ENCODE peak calls at places on chromosomes 7 and 10, in four cellular contexts. One of them, this sample, is unnamed.

GRCh38 chr7:128920913-128921582 is 10.5 kb upstream of the KCP start:
- DNase-seq in lower leg skin: peak; percentile 75
- DNase-seq in cardiac fibroblast: no peak
- DNase-seq in ovary: no peak
- DNase-seq in this sample: no peak

GRCh38 chr10:35637456-35637855 is 4.6 kb downstream of the FZD8 start:
- DNase-seq in cardiac fibroblast: peak; percentile 15
- DNase-seq in ovary: no peak
- DNase-seq in lower leg skin: no peak
- DNase-seq in this sample: no peak

GRCh38 chr7:135661311-135662122 is 797 bp upstream of the STMP1 start:
- DNase-seq in cardiac fibroblast: no peak
- DNase-seq in lower leg skin: no peak
- DNase-seq in ovary: no peak
- DNase-seq in this sample: peak; percentile 80

GRCh38 chr10:4719040-4719439 is 107.0 kb upstream of the AKR1E2 start:
- DNase-seq in cardiac fibroblast: no peak
- DNase-seq in lower leg skin: no peak
- DNase-seq in ovary: no peak
- DNase-seq in this sample: no peak

GRCh38 chr7:29386196-29386765 is 177.4 kb upstream of the PRR15 start:
- DNase-seq in ovary: no peak
- DNase-seq in cardiac fibroblast: no peak
- DNase-seq in lower leg skin: no peak
- DNase-seq in this sample: no peak

GRCh38 chr10:34217524-34217923 is 597.6 kb downstream of the PARD3 start:
- DNase-seq in ovary: no peak
- DNase-seq in cardiac fibroblast: no peak
- DNase-seq in lower leg skin: no peak
- DNase-seq in this sample: no peak

GRCh38 chr7:127792528-127793342 is 140.7 kb downstream of the SND1 start:
- DNase-seq in lower leg skin: no peak
- DNase-seq in cardiac fibroblast: no peak
- DNase-seq in ovary: no peak
- DNase-seq in this sample: peak; percentile 46

GRCh38 chr10:47207894-47208469 is 92.0 kb upstream of the GDF10 start:
- DNase-seq in ovary: no peak
- DNase-seq in lower leg skin: no peak
- DNase-seq in cardiac fibroblast: no peak
- DNase-seq in this sample: no peak

GRCh38 chr10:111656066-111656465 is 527.5 kb downstream of the GPAM start:
- DNase-seq in lower leg skin: no peak
- DNase-seq in cardiac fibroblast: no peak
- DNase-seq in ovary: no peak
- DNase-seq in this sample: no peak

GRCh38 chr7:129784783-129785456 is 167.8 kb downstream of the UBE2H start:
- DNase-seq in lower leg skin: peak; percentile 86
- DNase-seq in ovary: no peak
- DNase-seq in cardiac fibroblast: no peak
- DNase-seq in this sample: no peak

GRCh38 chr10:120012566-120012965 is 120.0 kb downstream of the SEC23IP start:
- DNase-seq in lower leg skin: no peak
- DNase-seq in ovary: no peak
- DNase-seq in cardiac fibroblast: no peak
- DNase-seq in this sample: peak; percentile 9

GRCh38 chr7:1729773-1730172 is 59.7 kb downstream of the ELFN1 start:
- DNase-seq in ovary: no peak
- DNase-seq in lower leg skin: no peak
- DNase-seq in cardiac fibroblast: no peak
- DNase-seq in this sample: no peak

GRCh38 chr7:110835209-110835608 is 255.7 kb upstream of the LRRN3 start:
- DNase-seq in ovary: no peak
- DNase-seq in lower leg skin: no peak
- DNase-seq in cardiac fibroblast: no peak
- DNase-seq in this sample: peak; percentile 36

GRCh38 chr7:118404211-118404610 is 179.7 kb downstream of the ANKRD7 start:
- DNase-seq in ovary: no peak
- DNase-seq in cardiac fibroblast: no peak
- DNase-seq in lower leg skin: no peak
- DNase-seq in this sample: no peak

GRCh38 chr10:73161662-73162061 is 6.1 kb downstream of the ECD start:
- DNase-seq in cardiac fibroblast: no peak
- DNase-seq in ovary: no peak
- DNase-seq in lower leg skin: no peak
- DNase-seq in this sample: no peak

GRCh38 chr7:25759281-25759680 is 392.7 kb upstream of the NFE2L3 start:
- DNase-seq in lower leg skin: no peak
- DNase-seq in ovary: no peak
- DNase-seq in cardiac fibroblast: no peak
- DNase-seq in this sample: no peak

GRCh38 chr7:30727061-30727945 is 24.6 kb upstream of the INMT start:
- DNase-seq in cardiac fibroblast: no peak
- DNase-seq in ovary: no peak
- DNase-seq in lower leg skin: no peak
- DNase-seq in this sample: no peak

GRCh38 chr10:79981673-79982485 is 33.0 kb upstream of the SFTPD start:
- DNase-seq in cardiac fibroblast: peak; percentile 46
- DNase-seq in ovary: no peak
- DNase-seq in lower leg skin: peak; percentile 91
- DNase-seq in this sample: peak; percentile 51

GRCh38 chr7:94130716-94131115 is 126.6 kb upstream of the BET1 start:
- DNase-seq in ovary: no peak
- DNase-seq in lower leg skin: no peak
- DNase-seq in cardiac fibroblast: no peak
- DNase-seq in this sample: no peak

GRCh38 chr10:58651040-58651439 is 138.4 kb downstream of the BICC1 start:
- DNase-seq in lower leg skin: no peak
- DNase-seq in cardiac fibroblast: peak; percentile 85
- DNase-seq in ovary: peak; percentile 22
- DNase-seq in this sample: peak; percentile 66

GRCh38 chr10:13823046-13823711 is 236.4 kb downstream of the PRPF18 start:
- DNase-seq in lower leg skin: no peak
- DNase-seq in ovary: no peak
- DNase-seq in cardiac fibroblast: no peak
- DNase-seq in this sample: no peak

GRCh38 chr7:24812313-24812945 is 55.2 kb upstream of the GSDME start:
- DNase-seq in cardiac fibroblast: peak; percentile 58
- DNase-seq in lower leg skin: no peak
- DNase-seq in ovary: peak; percentile 19
- DNase-seq in this sample: peak; percentile 60

GRCh38 chr10:62016477-62017140 is 115.1 kb downstream of the ARID5B start:
- DNase-seq in lower leg skin: no peak
- DNase-seq in ovary: no peak
- DNase-seq in cardiac fibroblast: no peak
- DNase-seq in this sample: no peak

GRCh38 chr7:117176311-117176710 is 146.5 kb downstream of the WNT2 start:
- DNase-seq in lower leg skin: no peak
- DNase-seq in cardiac fibroblast: no peak
- DNase-seq in ovary: no peak
- DNase-seq in this sample: no peak

GRCh38 chr7:12965767-12966166 is 278.3 kb downstream of the ARL4A start:
- DNase-seq in ovary: no peak
- DNase-seq in cardiac fibroblast: no peak
- DNase-seq in lower leg skin: no peak
- DNase-seq in this sample: peak; percentile 20

GRCh38 chr10:101292194-101293006 is 61.6 kb upstream of the BTRC start:
- DNase-seq in lower leg skin: no peak
- DNase-seq in cardiac fibroblast: no peak
- DNase-seq in ovary: no peak
- DNase-seq in this sample: no peak

GRCh38 chr10:101291254-101292193 is 62.3 kb upstream of the LBX1 start:
- DNase-seq in ovary: peak; percentile 39
- DNase-seq in lower leg skin: no peak
- DNase-seq in cardiac fibroblast: peak; percentile 32
- DNase-seq in this sample: peak; percentile 34

GRCh38 chr10:101293007-101293723 is 60.8 kb upstream of the BTRC start:
- DNase-seq in lower leg skin: no peak
- DNase-seq in cardiac fibroblast: no peak
- DNase-seq in ovary: no peak
- DNase-seq in this sample: no peak

GRCh38 chr10:101295266-101295665 is 58.7 kb upstream of the BTRC start:
- DNase-seq in cardiac fibroblast: no peak
- DNase-seq in ovary: no peak
- DNase-seq in lower leg skin: no peak
- DNase-seq in this sample: no peak

DNA sequence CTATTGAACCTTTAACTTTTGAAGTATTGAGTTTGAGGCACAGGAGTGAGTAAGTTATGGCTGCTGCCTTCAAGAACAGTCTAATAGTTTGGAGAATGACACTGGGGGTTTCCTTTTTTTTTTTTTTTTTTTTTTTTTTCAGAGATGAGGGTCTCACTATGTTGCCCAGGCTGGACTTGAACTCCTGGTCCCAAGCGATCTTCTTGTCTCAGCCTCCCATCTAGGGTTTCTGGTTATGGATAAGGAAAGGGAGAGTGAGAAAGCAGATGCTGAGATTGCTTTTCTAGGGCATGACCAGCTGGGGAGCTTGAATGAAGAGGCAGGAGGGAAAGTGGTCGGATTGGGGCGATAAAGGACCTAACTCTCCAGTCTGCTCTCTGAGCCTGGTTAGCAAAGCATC is 59.9 kb upstream of the BTRC start:
- DNase-seq in ovary: no peak
- DNase-seq in lower leg skin: no peak
- DNase-seq in cardiac fibroblast: no peak
- DNase-seq in this sample: no peak
- TF ChIP-seq CTCF in ovary: no peak
- TF ChIP-seq CTCF in lower leg skin: no peak
- TF ChIP-seq CTCF in cardiac fibroblast: no peak
- TF ChIP-seq CTCF in this sample: no peak

DNA sequence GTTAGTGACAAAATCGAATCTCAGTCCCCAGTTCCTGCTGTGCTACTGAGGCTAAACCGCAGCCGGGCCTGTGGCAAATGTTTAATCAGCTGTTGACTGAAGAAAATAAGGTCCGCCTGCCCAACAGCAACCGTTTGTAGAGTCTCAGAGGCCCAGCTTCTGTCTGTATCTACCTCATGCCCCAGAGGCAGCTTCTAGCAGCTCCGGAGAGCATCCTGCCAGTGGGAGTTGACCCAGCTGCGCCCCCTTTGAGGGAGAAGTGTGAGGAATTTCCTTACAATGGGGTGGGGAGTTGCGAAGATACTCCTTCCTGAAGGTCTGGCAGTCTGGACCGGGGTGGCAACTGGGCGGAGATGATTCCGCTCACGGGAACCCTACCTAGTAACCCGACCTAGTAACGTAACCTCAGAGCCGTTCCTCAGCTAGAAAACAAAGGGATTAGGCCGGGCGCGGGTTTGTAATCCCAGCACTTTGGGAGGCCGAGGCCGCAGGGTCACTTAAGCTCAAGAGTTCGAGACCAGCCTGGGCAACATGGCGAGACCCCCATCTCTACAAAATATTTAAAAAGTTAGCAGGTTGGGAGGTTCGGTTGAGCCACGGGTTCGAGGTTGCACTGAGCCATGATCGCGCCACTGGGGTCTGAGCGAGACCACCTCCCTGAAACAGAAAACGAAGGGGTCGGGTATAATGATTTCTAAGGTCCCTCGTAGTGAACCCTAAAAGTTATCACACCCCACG is 846 bp upstream of the ZNF775 start:
- DNase-seq in cardiac fibroblast: peak; percentile 83
- DNase-seq in ovary: peak; percentile 62
- DNase-seq in lower leg skin: peak; percentile 91
- DNase-seq in this sample: peak; percentile 74
- TF ChIP-seq CTCF in cardiac fibroblast: peak; percentile 20
- TF ChIP-seq CTCF in ovary: no peak
- TF ChIP-seq CTCF in lower leg skin: no peak
- TF ChIP-seq CTCF in this sample: no peak

DNA sequence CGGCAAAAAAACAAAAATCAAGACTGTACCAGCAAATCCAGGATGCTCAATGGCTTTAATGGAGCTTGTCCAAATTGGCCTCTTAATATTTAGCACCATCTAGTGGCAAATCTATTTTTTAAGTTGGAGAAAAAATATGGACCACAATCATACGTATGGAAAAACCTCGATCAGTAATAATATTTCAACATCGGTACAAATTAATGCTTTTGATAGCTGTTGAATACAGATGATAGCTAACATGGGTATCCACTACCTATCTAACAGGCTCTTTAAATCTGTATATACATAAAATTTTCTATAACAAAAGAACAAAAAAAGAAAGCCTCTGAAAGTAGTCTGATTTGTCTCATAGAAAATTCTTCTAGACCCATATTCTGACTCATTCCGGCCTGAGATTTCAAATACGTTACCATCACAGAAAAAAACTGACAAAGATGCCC is 29.2 kb downstream of the COA1 start:
- DNase-seq in cardiac fibroblast: peak; percentile 84
- DNase-seq in ovary: no peak
- DNase-seq in lower leg skin: no peak
- DNase-seq in this sample: peak; percentile 64
- TF ChIP-seq CTCF in cardiac fibroblast: peak; percentile 55
- TF ChIP-seq CTCF in ovary: peak; percentile 80
- TF ChIP-seq CTCF in lower leg skin: no peak
- TF ChIP-seq CTCF in this sample: peak; percentile 69

DNA sequence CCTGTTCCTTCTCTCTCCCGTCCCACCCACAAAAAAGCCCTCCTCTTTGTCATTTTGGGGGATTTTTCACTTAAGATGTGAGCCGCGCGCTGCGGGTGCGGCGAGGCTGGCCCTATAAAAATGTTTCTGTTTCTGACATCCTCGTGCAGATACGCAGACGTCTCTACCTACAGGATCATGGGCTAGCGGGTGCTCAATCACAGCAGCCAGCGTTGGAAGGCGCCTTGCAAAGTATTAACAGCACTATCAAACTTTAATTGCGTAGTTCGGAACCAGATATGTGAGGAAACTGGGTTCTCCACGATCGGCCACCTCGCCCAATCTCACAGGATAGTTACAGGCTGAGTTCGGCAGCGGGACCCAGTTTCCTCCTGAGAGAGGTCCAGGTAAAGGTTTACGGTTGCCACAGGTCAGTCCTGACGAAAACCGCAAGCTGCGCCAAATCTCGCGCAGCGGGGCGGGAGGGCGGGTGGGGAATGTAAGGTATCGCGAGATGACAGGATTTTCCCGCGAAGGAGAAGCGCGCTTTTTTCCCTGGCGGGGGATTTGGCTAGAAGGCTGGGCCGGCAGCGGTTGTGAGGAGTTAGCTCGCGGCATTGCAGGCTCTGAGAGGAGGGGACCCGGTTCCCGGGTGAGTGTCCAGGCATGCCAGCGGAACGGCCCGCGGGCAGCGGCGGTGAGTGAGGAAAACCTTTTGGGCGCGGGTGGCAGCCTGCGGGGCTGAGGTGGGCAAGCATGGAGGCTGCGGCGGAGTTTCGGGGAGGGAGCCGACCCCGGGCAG is at the start of gene HELLS:
- DNase-seq in cardiac fibroblast: peak; percentile 89
- DNase-seq in ovary: peak; percentile 76
- DNase-seq in lower leg skin: peak; percentile 92
- DNase-seq in this sample: peak; percentile 92
- TF ChIP-seq CTCF in cardiac fibroblast: no peak
- TF ChIP-seq CTCF in ovary: no peak
- TF ChIP-seq CTCF in lower leg skin: no peak
- TF ChIP-seq CTCF in this sample: no peak